ENCODE peak calls at places on chromosomes 1 and 21, in ten cellular contexts. Y, E, K, F, X, Z, G, C, O and Q are unnamed samples. For H3K4me1, the result is how much of the 10 kb centered on the place peaks cover.

GRCh38 chr1:173406783-173407230 is 70.3 kb upstream of the PRDX6 start:
- DNase-seq in Y (no peak), E (no peak), K (no peak), F (no peak), X (no peak), Z (peak), G (no peak), C (no peak), O (no peak), Q (no peak)

GRCh38 chr1:31432592-31433395 is 19.8 kb downstream of the SERINC2 start:
- DNase-seq in Y (no peak), E (no peak), K (no peak), F (no peak), X (no peak), Z (no peak), G (no peak), C (no peak), O (no peak), Q (no peak)

GRCh38 chr1:92882817-92883216 is 51.0 kb downstream of the RPL5 start:
- DNase-seq in Y (peak), E (no peak), K (no peak), F (no peak), X (no peak), Z (peak), G (peak), C (no peak), O (no peak), Q (no peak)

GRCh38 chr1:43932786-43933385 is 715 bp upstream of the ARTN start:
- DNase-seq in Y (no peak), E (no peak), K (peak), F (peak), X (no peak), Z (no peak), G (no peak), C (no peak), O (no peak), Q (no peak)

GRCh38 chr1:12712091-12712490 is 3.8 kb upstream of the AADACL3 start:
- DNase-seq in Y (no peak), E (no peak), K (no peak), F (peak), X (no peak), Z (no peak), G (no peak), C (no peak), O (no peak), Q (no peak)

GRCh38 chr1:92854386-92854785 is 22.5 kb downstream of the RPL5 start:
- DNase-seq in Y (no peak), E (no peak), K (no peak), F (peak), X (no peak), Z (no peak), G (no peak), C (no peak), O (no peak), Q (no peak)

GRCh38 chr1:18945401-18945849 is 11.1 kb downstream of the IFFO2 start:
- DNase-seq in Y (peak), E (no peak), K (peak), F (no peak), X (peak), Z (no peak), G (no peak), C (no peak), O (no peak), Q (no peak)

GRCh38 chr1:87953732-87954344 is 625.2 kb downstream of the LMO4 start:
- DNase-seq in Y (peak), E (peak), K (peak), F (peak), X (peak), Z (peak), G (peak), C (peak), O (peak), Q (peak)

GRCh38 chr1:54335396-54336056 is 70.7 kb downstream of the SSBP3 start:
- DNase-seq in Y (peak), E (no peak), K (peak), F (peak), X (no peak), Z (no peak), G (no peak), C (no peak), O (peak), Q (peak)

GRCh38 chr1:111441573-111442192 is 7.4 kb downstream of the WDR77 start:
- DNase-seq in Y (peak), E (no peak), K (peak), F (peak), X (no peak), Z (peak), G (peak), C (no peak), O (no peak), Q (peak)

GRCh38 chr1:4561213-4561612 is 93.2 kb upstream of the AJAP1 start:
- DNase-seq in Y (no peak), E (no peak), K (no peak), F (no peak), X (no peak), Z (no peak), G (no peak), C (no peak), O (no peak), Q (no peak)

GRCh38 chr1:5297878-5298239 is 643.5 kb downstream of the AJAP1 start:
- DNase-seq in Y (no peak), E (no peak), K (no peak), F (no peak), X (no peak), Z (no peak), G (no peak), C (no peak), O (no peak), Q (no peak)

GRCh38 chr1:161119017-161119378 is 1.1 kb downstream of the NIT1 start:
- DNase-seq in Y (no peak), E (no peak), K (no peak), F (peak), X (no peak), Z (no peak), G (no peak), C (peak), O (no peak), Q (peak)

GRCh38 chr21:35611752-35612151 is 448.6 kb downstream of the SETD4 start:
- DNase-seq in Y (no peak), E (no peak), K (peak), F (peak), X (no peak), Z (no peak), G (no peak), C (no peak), O (no peak), Q (peak)

GRCh38 chr21:33214056-33214455 is 15.7 kb upstream of the IFNAR2 start:
- DNase-seq in Y (no peak), E (no peak), K (no peak), F (no peak), X (no peak), Z (no peak), G (no peak), C (no peak), O (no peak), Q (no peak)

GRCh38 chr1:10664251-10664650 is 132.2 kb downstream of the CASZ1 start:
- DNase-seq in Y (no peak), E (no peak), K (no peak), F (no peak), X (no peak), Z (no peak), G (no peak), C (no peak), O (no peak), Q (peak)

GRCh38 chr1:111222308-111223125 is 5.0 kb upstream of the CHI3L2 start:
- DNase-seq in Y (peak), E (peak), K (peak), F (peak), X (peak), Z (peak), G (peak), C (peak), O (peak), Q (peak)

GRCh38 chr1:220300442-220301121 is 28.3 kb upstream of the RAB3GAP2 start:
- DNase-seq in Y (peak), E (peak), K (peak), F (peak), X (peak), Z (no peak), G (no peak), C (peak), O (peak), Q (peak)

GRCh38 chr1:193058529-193059281 is 455 bp downstream of the UCHL5 start:
- DNase-seq in Y (peak), E (peak), K (peak), F (peak), X (peak), Z (peak), G (peak), C (peak), O (no peak), Q (peak)

GRCh38 chr1:156816561-156817328 is at the start of gene SH2D2A:
- DNase-seq in Y (peak), E (peak), K (peak), F (peak), X (no peak), Z (peak), G (peak), C (no peak), O (no peak), Q (no peak)

GRCh38 chr1:109156916-109157385 is 43.0 kb downstream of the ELAPOR1 start:
- DNase-seq in Y (no peak), E (no peak), K (no peak), F (no peak), X (peak), Z (no peak), G (no peak), C (peak), O (no peak), Q (no peak)

GRCh38 chr1:211518330-211519289 is 26.6 kb upstream of the RD3 start:
- DNase-seq in Y (no peak), E (no peak), K (no peak), F (no peak), X (no peak), Z (no peak), G (no peak), C (no peak), O (no peak), Q (no peak)

GRCh38 chr21:45150630-45151265 is 76.4 kb downstream of the ADARB1 start:
- DNase-seq in Y (no peak), E (no peak), K (no peak), F (no peak), X (no peak), Z (no peak), G (no peak), C (no peak), O (no peak), Q (no peak)

GRCh38 chr1:15154480-15155036 is 1.0 kb downstream of the TMEM51 start:
- DNase-seq in Y (peak), E (peak), K (no peak), F (peak), X (peak), Z (no peak), G (no peak), C (peak), O (peak), Q (no peak)

GRCh38 chr1:12475947-12476346 is 142.1 kb downstream of the DHRS3 start:
- DNase-seq in Y (no peak), E (no peak), K (peak), F (no peak), X (peak), Z (no peak), G (no peak), C (no peak), O (no peak), Q (no peak)

GRCh38 chr21:33751120-33751519 is 108.8 kb downstream of the ITSN1 start:
- DNase-seq in Y (peak), E (no peak), K (peak), F (peak), X (no peak), Z (no peak), G (no peak), C (no peak), O (no peak), Q (no peak)

GRCh38 chr1:109193653-109194590 is 19.8 kb upstream of the SARS1 start:
- DNase-seq in Y (peak), E (peak), K (no peak), F (peak), X (no peak), Z (peak), G (peak), C (peak), O (peak), Q (peak)

GRCh38 chr1:211738709-211739301 is 63.4 kb upstream of the NEK2 start:
- DNase-seq in Y (no peak), E (no peak), K (peak), F (no peak), X (no peak), Z (peak), G (peak), C (no peak), O (no peak), Q (no peak)

GRCh38 chr1:227343201-227343600 is 24.9 kb upstream of the CDC42BPA start:
- DNase-seq in Y (no peak), E (no peak), K (peak), F (no peak), X (no peak), Z (no peak), G (no peak), C (no peak), O (no peak), Q (no peak)

GRCh38 chr1:233033366-233033765 is 83.0 kb downstream of the NTPCR start:
- DNase-seq in Y (no peak), E (no peak), K (peak), F (no peak), X (no peak), Z (no peak), G (no peak), C (no peak), O (no peak), Q (no peak)

GRCh38 chr1:169426174-169426716 is 1.0 kb downstream of the CCDC181 start:
- DNase-seq in Y (peak), E (no peak), K (no peak), F (no peak), X (no peak), Z (no peak), G (no peak), C (no peak), O (no peak), Q (no peak)
- H3K4me3 ChIP-seq in Y (peak), E (no peak), K (no peak), F (no peak), X (no peak), Z (no peak), G (no peak), C (no peak), O (no peak), Q (peak)

GRCh38 chr1:162671664-162672415 is 39.6 kb downstream of the DDR2 start:
- DNase-seq in Y (no peak), E (no peak), K (no peak), F (no peak), X (no peak), Z (no peak), G (no peak), C (no peak), O (no peak), Q (no peak)

GRCh38 chr1:162676767-162677166 is 44.5 kb downstream of the DDR2 start:
- DNase-seq in Y (peak), E (no peak), K (no peak), F (no peak), X (no peak), Z (no peak), G (no peak), C (no peak), O (peak), Q (no peak)

GRCh38 chr1:162676087-162676486 is 43.8 kb downstream of the DDR2 start:
- DNase-seq in Y (peak), E (no peak), K (peak), F (no peak), X (peak), Z (no peak), G (no peak), C (no peak), O (peak), Q (no peak)

GRCh38 chr1:162672678-162673259 is 40.5 kb downstream of the DDR2 start:
- DNase-seq in Y (no peak), E (no peak), K (no peak), F (no peak), X (no peak), Z (no peak), G (no peak), C (no peak), O (no peak), Q (no peak)

GRCh38 chr1:162674018-162674608 is 41.8 kb downstream of the DDR2 start:
- DNase-seq in Y (peak), E (no peak), K (peak), F (no peak), X (no peak), Z (no peak), G (no peak), C (no peak), O (no peak), Q (no peak)
- H3K27ac ChIP-seq in Y (peak), E (no peak), K (no peak), F (no peak), X (no peak), Z (no peak), G (no peak), C (no peak), O (no peak), Q (no peak)

DNA sequence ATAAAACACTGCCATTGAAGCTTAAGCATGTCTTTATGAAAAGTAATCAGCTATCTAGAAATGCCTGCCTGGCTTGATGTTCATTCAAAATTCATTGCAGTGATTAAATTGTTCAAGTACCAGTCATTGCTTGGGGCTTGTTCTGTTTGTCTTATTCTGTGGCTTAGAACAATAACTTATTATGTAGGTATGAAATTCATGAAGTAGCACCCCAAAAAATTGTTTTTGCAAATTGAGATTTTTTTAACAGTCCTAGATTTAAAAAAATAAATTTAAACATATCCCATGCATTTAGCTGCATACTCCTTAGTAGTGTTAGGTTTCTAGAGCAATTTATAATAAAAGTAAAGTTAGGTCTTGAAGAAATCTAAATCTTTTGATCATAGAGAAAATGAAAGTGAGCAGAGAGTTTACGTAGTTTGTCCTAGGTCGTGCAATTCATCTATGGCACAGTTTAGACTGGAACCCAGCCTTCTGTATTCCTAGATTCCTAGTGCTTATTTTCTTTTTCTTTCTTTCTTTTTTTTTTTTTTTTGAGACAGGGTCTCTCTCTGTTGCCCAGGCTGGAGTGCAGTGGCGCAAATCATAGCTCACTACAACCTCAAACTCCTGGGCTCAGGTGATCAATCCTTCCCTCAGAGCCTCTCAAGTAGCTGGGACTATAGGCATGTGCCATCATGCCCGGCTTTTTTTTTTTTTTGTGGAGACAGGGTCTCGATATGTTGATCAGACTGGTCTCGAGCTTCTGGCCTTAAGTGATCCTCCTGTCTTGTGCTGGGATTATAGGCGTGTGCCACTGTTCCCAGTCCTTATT is 9.3 kb downstream of the MIER1 start:
- DNase-seq in Y (no peak), E (no peak), K (no peak), F (no peak), X (no peak), Z (peak), G (no peak), C (no peak), O (no peak), Q (peak)
- H3K4me1 ChIP-seq in Y (under half), E (half or more), K (under half), F (under half), X (under half), Z (half or more), G (half or more), C (under half), O (under half), Q (under half)

DNA sequence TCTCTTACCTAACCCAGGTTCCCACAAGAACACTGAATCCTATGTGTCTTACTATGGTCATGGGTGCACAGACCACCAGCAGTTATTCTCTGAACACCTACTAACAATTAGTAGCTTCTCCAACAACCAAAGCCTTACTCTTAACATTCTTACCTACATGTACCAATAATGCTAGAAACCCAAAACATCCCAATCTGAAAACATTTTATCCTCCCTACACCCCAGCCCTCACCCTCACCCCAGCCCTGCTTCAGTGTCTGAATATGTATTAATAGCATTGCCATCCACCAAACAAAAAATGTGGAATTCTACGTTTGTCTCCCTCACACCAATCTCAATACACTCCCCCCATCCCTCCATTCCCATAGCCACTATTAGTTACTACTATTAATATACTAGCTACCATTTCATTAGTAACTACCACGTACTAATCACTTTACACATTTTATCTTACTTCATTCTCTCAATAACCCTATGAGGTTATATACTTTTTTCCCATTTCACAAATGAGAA is 2.6 kb downstream of the TRIM33 start:
- DNase-seq in Y (no peak), E (no peak), K (no peak), F (no peak), X (no peak), Z (no peak), G (no peak), C (no peak), O (no peak), Q (no peak)
- H3K4me3 ChIP-seq in Y (peak), E (no peak), K (no peak), F (no peak), X (no peak), Z (no peak), G (no peak), C (no peak), O (no peak), Q (no peak)

GRCh38 chr1:89808429-89809117 is 12.3 kb upstream of the LRRC8D start:
- DNase-seq in Y (no peak), E (no peak), K (peak), F (peak), X (no peak), Z (no peak), G (no peak), C (no peak), O (no peak), Q (no peak)
- H3K27ac ChIP-seq in Y (no peak), E (no peak), K (no peak), F (peak), X (no peak), Z (no peak), G (no peak), C (no peak), O (no peak), Q (no peak)

GRCh38 chr1:183275322-183275721 is 89.3 kb downstream of the LAMC2 start:
- DNase-seq in Y (no peak), E (no peak), K (no peak), F (no peak), X (no peak), Z (no peak), G (no peak), C (no peak), O (no peak), Q (no peak)

GRCh38 chr1:183273300-183273699 is 87.2 kb downstream of the LAMC2 start:
- DNase-seq in Y (no peak), E (no peak), K (no peak), F (peak), X (no peak), Z (no peak), G (no peak), C (no peak), O (no peak), Q (no peak)

GRCh38 chr1:183272390-183272801 is 86.3 kb downstream of the LAMC2 start:
- DNase-seq in Y (no peak), E (no peak), K (peak), F (peak), X (no peak), Z (no peak), G (no peak), C (no peak), O (no peak), Q (no peak)

GRCh38 chr1:183276386-183276785 is 90.3 kb downstream of the LAMC2 start:
- DNase-seq in Y (no peak), E (no peak), K (no peak), F (peak), X (no peak), Z (no peak), G (no peak), C (no peak), O (no peak), Q (peak)

GRCh38 chr1:183274836-183275235 is 88.8 kb downstream of the LAMC2 start:
- DNase-seq in Y (no peak), E (no peak), K (no peak), F (no peak), X (no peak), Z (no peak), G (no peak), C (no peak), O (no peak), Q (no peak)
- H3K4me1 ChIP-seq in Y (under half), E (under half), K (under half), F (half or more), X (under half), Z (under half), G (under half), C (under half), O (under half), Q (under half)

DNA sequence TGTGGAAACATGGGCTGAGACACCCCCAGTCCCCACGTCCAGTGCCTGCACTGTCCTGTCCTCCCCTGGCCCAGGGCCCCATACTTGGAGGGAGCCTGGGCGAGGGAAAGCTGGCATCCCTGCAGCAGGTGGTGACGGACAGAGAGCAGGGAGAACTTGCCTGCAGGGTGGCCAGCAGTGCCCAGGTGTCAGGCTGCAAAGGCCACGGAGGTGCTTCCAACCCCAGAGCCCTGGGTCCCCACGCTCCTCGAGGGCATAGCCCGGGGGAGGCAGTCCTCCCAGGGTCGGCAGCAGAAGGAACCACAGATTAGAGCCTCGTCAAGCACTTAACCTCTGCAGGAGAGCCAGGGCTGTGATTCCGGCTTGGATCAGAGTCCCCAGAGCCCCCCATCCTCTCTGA is 77.5 kb downstream of the ARHGEF16 start:
- DNase-seq in Y (no peak), E (no peak), K (no peak), F (no peak), X (no peak), Z (no peak), G (no peak), C (no peak), O (no peak), Q (no peak)
- H3K4me3 ChIP-seq in Y (no peak), E (peak), K (no peak), F (no peak), X (no peak), Z (no peak), G (no peak), C (no peak), O (no peak), Q (no peak)

GRCh38 chr1:221565718-221566117 is 176.2 kb downstream of the DUSP10 start:
- DNase-seq in Y (no peak), E (no peak), K (no peak), F (no peak), X (no peak), Z (no peak), G (no peak), C (no peak), O (no peak), Q (no peak)
- H3K27ac ChIP-seq in Y (no peak), E (no peak), K (no peak), F (no peak), X (no peak), Z (no peak), G (no peak), C (no peak), O (no peak), Q (no peak)